ENCODE peak calls at places on chromosomes 4 and X, in ten cellular contexts. L, H, E, C, F, Q, U, J, W and V are unnamed samples.

GRCh38 chrX:129540068-129540653 is at the start of gene OCRL:
- DNase-seq in H (peak), E (peak), U (peak), C (peak), J (peak), W (peak), L (peak), F (peak), Q (peak), V (peak)

GRCh38 chrX:10055430-10055829 is 88.3 kb downstream of the CLDN34 start:
- DNase-seq in W (no peak), L (no peak), E (no peak), C (no peak), U (no peak), Q (no peak), F (no peak), J (no peak), H (no peak), V (no peak)

GRCh38 chr4:6364146-6364545 is 94.5 kb downstream of the WFS1 start:
- DNase-seq in Q (no peak), J (no peak), F (no peak), E (no peak), W (no peak), H (no peak), L (no peak), C (no peak), U (no peak), V (no peak)

GRCh38 chrX:5458300-5458699 is 770.4 kb downstream of the NLGN4X start:
- DNase-seq in W (no peak), J (no peak), F (peak), C (no peak), H (no peak), L (no peak), Q (no peak), E (no peak), U (no peak), V (no peak)

GRCh38 chr4:102302762-102303161 is 42.5 kb downstream of the SLC39A8 start:
- DNase-seq in L (no peak), W (no peak), E (no peak), U (no peak), H (no peak), C (no peak), Q (no peak), J (no peak), F (no peak), V (no peak)

GRCh38 chrX:38856670-38857069 is 55.4 kb downstream of the MID1IP1 start:
- DNase-seq in Q (no peak), U (no peak), E (no peak), C (no peak), H (no peak), W (no peak), J (no peak), L (no peak), F (no peak), V (no peak)

GRCh38 chr4:152072001-152072485 is 311.2 kb upstream of the GATB start:
- DNase-seq in F (no peak), H (no peak), C (no peak), Q (peak), J (no peak), W (no peak), U (no peak), L (no peak), E (no peak), V (no peak)

GRCh38 chr4:81688085-81688484 is 216.4 kb upstream of the RASGEF1B start:
- DNase-seq in C (no peak), J (no peak), E (no peak), U (no peak), Q (no peak), W (no peak), H (no peak), F (no peak), L (no peak), V (no peak)

GRCh38 chr4:25401066-25401465 is 24.0 kb downstream of the ANAPC4 start:
- DNase-seq in C (no peak), L (no peak), E (no peak), U (no peak), Q (no peak), F (no peak), W (no peak), J (no peak), H (no peak), V (no peak)

GRCh38 chr4:102687982-102688433 is 72.8 kb downstream of the MANBA start:
- DNase-seq in E (no peak), J (no peak), F (no peak), C (no peak), W (no peak), H (no peak), L (no peak), Q (no peak), U (no peak), V (no peak)

GRCh38 chr4:130028552-130028951 is 932.6 kb downstream of the C4orf33 start:
- DNase-seq in E (no peak), J (no peak), L (no peak), U (no peak), W (no peak), H (no peak), F (peak), Q (no peak), C (no peak), V (no peak)

GRCh38 chr4:16775411-16776154 is 122.9 kb downstream of the LDB2 start:
- DNase-seq in W (no peak), H (no peak), Q (no peak), F (no peak), C (no peak), E (no peak), L (no peak), U (no peak), J (no peak), V (no peak)

GRCh38 chr4:11640584-11640983 is 211.9 kb upstream of the HS3ST1 start:
- DNase-seq in L (no peak), U (no peak), Q (no peak), H (no peak), E (no peak), W (no peak), C (no peak), F (no peak), J (no peak), V (no peak)

GRCh38 chr4:117370944-117371665 is 285.7 kb upstream of the TRAM1L1 start:
- DNase-seq in F (no peak), W (no peak), Q (no peak), L (no peak), U (no peak), H (no peak), J (no peak), C (no peak), E (no peak), V (no peak)

GRCh38 chr4:48905363-48906015 is 1.1 kb downstream of the OCIAD2 start:
- DNase-seq in H (peak), Q (no peak), U (no peak), E (peak), C (no peak), L (no peak), J (peak), W (no peak), F (peak), V (no peak)

GRCh38 chr4:119688439-119688838 is 59.8 kb upstream of the PDE5A start:
- DNase-seq in L (no peak), F (no peak), Q (no peak), W (no peak), U (no peak), E (no peak), H (no peak), J (no peak), C (no peak), V (no peak)

GRCh38 chr4:16043820-16044554 is 39.8 kb downstream of the PROM1 start:
- DNase-seq in L (no peak), U (peak), C (no peak), Q (no peak), H (no peak), W (no peak), F (no peak), E (no peak), J (no peak), V (no peak)

GRCh38 chr4:174696657-174697056 is 132.4 kb downstream of the GLRA3 start:
- DNase-seq in E (no peak), F (no peak), U (no peak), W (no peak), C (no peak), J (no peak), Q (no peak), L (no peak), H (no peak), V (no peak)

GRCh38 chr4:99062120-99062519 is 26.5 kb downstream of the ADH5 start:
- DNase-seq in F (no peak), E (no peak), J (no peak), W (no peak), C (no peak), Q (no peak), L (no peak), H (no peak), U (no peak), V (no peak)

GRCh38 chrX:41723305-41723704 is 676 bp upstream of the GPR82 start:
- DNase-seq in U (no peak), C (no peak), L (no peak), J (no peak), F (no peak), H (no peak), E (no peak), W (no peak), Q (no peak), V (no peak)

GRCh38 chrX:134172588-134173259 is 64.3 kb upstream of the CCDC160 start:
- DNase-seq in L (no peak), J (no peak), Q (peak), F (no peak), H (peak), U (peak), C (peak), W (no peak), E (peak), V (peak)

GRCh38 chr4:143559757-143560147 is 46.2 kb downstream of the SMARCA5 start:
- DNase-seq in C (no peak), J (no peak), U (peak), L (no peak), W (no peak), E (no peak), Q (peak), F (no peak), H (no peak), V (peak)

GRCh38 chr4:77617203-77617602 is 11.6 kb downstream of the CXCL13 start:
- DNase-seq in E (no peak), J (no peak), F (peak), C (no peak), W (no peak), L (no peak), Q (no peak), U (no peak), H (no peak), V (no peak)

GRCh38 chrX:113399501-113400192 is 559.0 kb upstream of the AMOT start:
- DNase-seq in C (no peak), U (no peak), J (peak), W (no peak), E (no peak), Q (no peak), L (no peak), H (no peak), F (no peak), V (no peak)

GRCh38 chr4:163484906-163485305 is 9.6 kb upstream of the TMA16 start:
- DNase-seq in U (peak), C (no peak), Q (peak), F (peak), J (peak), L (peak), E (peak), H (peak), W (no peak), V (peak)

GRCh38 chr4:26687728-26688127 is 103.8 kb downstream of the TBC1D19 start:
- DNase-seq in E (no peak), L (no peak), F (no peak), J (no peak), H (no peak), W (no peak), U (no peak), C (no peak), Q (no peak), V (no peak)

GRCh38 chr4:133982533-133983224 is 218.9 kb downstream of the PABPC4L start:
- DNase-seq in L (no peak), W (no peak), E (no peak), Q (no peak), C (no peak), H (no peak), J (no peak), U (no peak), F (no peak), V (no peak)

GRCh38 chr4:3339566-3339965 is 46.7 kb downstream of the RGS12 start:
- DNase-seq in J (no peak), U (no peak), W (no peak), L (no peak), E (no peak), F (no peak), Q (no peak), C (no peak), H (no peak), V (no peak)

DNA sequence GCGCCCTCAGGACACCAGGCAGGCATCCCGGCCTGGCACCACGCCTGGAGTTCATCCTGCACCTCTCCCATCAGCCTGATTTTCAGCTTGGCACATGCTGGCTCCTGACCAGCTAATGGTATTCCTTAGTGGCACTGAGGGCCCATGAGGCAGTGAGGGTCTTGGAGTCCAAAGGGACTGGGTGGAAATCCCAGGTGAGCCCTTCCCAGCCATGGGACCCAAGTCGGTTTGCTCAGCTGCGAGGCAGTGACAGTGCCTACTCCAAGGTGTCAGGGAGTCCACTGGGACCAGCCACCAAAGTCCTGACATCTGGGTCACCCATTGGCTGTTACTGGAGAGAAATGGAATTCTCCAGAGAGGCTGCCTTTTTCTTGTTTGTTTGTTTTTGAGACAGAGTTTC is 4.9 kb downstream of the SSR4 start:
- DNase-seq in E (no peak), F (no peak), H (peak), J (no peak), W (no peak), L (no peak), Q (no peak), C (no peak), U (no peak), V (no peak)
- TF ChIP-seq POLR2A in E (no peak), F (no peak), H (no peak), J (no peak), W (no peak), L (no peak), Q (no peak), C (no peak), U (no peak), V (no peak)

DNA sequence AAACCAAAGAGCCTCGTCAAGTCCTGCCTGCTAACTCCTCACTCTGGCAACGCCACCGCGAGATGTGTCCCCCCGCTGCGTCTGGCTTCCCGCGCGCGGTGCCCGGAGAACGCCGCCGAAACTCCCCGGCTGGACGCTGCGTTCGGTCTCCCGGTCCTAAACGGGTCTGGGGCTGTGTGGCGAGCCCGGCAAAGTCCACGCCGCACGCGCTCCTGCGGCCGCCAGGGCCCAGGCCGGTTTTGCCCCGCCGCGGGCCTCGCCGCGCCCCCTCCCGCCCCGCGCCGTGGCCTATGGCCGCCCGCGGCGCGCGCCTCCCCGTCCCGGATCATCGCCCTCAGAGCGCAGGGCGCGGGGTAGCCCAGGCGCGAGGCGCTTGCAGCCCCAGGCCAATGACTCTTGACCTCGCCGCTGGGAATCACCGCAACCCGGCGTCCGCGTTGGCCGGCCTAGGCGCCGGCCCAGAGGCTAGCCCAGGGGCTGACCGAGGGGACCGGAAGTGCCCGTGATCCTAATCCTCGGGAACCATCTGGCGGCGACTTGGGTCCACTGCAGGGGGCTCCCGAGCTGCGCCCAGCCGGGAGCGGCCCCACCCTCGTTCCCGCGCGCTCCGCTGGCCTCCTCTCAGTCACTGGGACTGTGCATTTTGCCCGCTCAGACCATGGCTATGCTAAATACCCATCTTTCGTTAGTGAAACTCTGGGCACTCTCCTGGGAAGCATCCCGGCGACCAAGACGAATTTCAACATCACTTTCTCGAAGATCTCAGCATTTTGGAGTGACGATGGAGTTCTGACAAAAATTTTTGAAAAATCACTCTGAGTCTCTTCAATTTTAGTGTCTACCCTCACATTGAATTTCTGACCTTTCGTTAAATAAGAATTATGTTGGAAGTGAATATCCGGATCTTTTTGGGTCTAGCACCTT is at the start of gene AADAT:
- DNase-seq in W (peak), H (peak), J (peak), Q (peak), U (peak), E (peak), L (peak), F (peak), C (peak), V (peak)
- TF ChIP-seq POLR2A in W (no peak), H (no peak), J (no peak), Q (no peak), U (peak), E (no peak), L (peak), F (no peak), C (no peak), V (no peak)

GRCh38 chr4:8939887-8940742 is 68.5 kb upstream of the HMX1 start:
- DNase-seq in E (no peak), C (no peak), J (no peak), Q (no peak), U (no peak), W (no peak), H (no peak), F (no peak), L (no peak), V (no peak)
- TF ChIP-seq POLR2A in E (no peak), C (no peak), J (no peak), Q (no peak), U (no peak), W (no peak), H (no peak), F (no peak), L (no peak), V (no peak)

DNA sequence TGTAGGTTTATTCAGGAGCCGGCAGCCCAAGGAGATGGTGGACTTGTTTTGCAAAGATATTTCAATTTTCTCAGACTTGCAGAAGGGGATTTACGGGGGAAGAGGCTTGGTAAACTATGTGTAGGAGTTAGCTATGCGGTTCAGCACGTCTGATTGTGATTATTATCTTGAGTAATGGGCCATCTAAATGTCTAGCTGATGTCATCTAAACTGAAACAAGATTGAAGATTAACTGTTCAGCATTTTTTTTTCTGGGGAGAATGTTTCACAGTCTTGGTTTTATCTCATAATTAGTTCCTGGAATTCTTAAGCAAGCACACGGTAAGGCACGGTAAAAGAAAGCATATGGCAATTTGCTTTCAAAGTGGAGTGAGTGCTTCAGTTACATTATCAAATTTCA is 207.3 kb upstream of the CXorf51B start:
- DNase-seq in C (no peak), J (no peak), W (no peak), H (no peak), L (no peak), E (no peak), Q (no peak), U (no peak), F (no peak), V (no peak)
- TF ChIP-seq POLR2A in C (no peak), J (no peak), W (no peak), H (no peak), L (no peak), E (no peak), Q (no peak), U (no peak), F (no peak), V (no peak)

DNA sequence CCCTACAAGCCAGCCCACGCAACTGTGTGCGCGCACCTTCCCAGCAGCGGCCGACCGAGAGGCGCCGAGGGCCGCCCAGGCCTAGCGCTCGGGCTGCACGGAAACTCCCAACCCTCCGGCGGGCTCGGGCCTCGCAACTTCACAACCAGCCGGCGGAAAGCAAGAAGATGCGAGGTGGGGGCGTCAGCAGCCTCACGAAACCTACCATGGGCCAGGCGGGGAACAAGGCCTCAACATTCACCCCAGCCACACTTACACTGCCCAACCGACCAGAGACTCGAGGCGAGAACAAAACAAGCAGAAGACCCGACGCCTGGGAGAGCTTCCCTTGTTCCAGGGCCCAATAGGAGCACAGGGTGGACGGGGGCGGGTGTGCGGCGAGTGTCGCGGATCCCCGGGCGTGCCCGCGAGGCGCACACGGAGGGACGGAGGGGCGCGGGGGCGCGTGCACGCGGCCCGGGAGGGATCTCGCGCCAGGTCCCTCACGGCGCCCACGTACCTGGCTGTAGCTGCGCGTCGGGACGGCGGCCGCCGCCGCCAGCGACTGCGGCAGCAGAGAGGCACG is 636 bp downstream of the GRSF1 start:
- DNase-seq in L (peak), U (peak), C (peak), Q (peak), W (peak), H (peak), E (peak), F (peak), J (peak), V (peak)
- TF ChIP-seq POLR2A in L (no peak), U (peak), C (no peak), Q (no peak), W (no peak), H (no peak), E (peak), F (no peak), J (no peak), V (no peak)

DNA sequence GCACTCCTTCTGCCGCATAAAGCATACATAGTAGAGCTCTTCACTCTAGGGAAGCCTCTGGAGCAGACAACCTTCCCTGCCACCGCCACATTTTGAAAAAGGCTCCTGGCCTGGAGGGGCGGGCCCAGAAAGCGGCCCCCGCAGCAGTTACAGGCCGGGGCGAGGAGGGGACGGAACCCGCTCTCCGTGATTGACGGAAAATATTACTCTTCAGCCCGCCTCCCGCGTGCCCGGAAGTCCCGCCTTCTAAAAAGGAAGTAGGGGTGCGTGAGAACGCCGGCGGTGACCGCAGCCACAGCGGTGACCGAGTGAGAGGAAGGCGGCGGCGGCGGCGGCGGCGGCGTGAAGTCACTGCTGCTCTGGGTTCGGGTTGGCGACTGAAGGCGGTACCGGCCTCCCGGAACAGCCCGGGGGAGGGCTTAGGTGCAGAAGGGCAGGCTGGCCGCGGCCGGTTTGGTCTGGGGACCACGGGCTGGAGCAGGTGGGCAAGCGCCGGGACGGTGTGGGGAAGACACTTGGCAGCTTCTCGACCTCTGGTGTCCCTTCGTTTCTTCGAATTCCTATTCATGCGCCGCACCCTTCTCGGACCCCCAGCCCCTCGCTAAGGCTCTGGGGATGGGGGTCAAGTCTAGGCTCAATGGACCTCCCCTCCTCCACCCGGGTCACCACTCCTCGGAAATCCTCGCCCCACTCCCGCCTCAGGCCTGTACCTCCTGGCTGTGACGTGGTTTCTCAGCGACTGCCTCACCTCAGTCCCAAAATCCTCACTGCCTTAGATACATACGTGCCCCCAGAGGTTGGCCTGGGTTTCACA is at the start of gene HCCS:
- DNase-seq in W (peak), J (peak), U (peak), E (peak), C (peak), H (peak), L (peak), Q (peak), F (peak), V (peak)
- TF ChIP-seq POLR2A in W (peak), J (peak), U (peak), E (peak), C (peak), H (peak), L (peak), Q (no peak), F (peak), V (peak)

GRCh38 chr4:76213415-76214268 is at the start of gene SCARB2:
- DNase-seq in W (peak), C (peak), H (peak), E (peak), F (peak), J (peak), U (peak), Q (peak), L (peak), V (peak)
- TF ChIP-seq POLR2A in W (peak), C (peak), H (peak), E (peak), F (peak), J (no peak), U (peak), Q (no peak), L (peak), V (peak)